ENCODE peak calls at places on chromosome 1, in six cellular contexts. A, U, Z, C, I and M are unnamed samples.

GRCh38 chr1:89527750-89528381 is 3.2 kb downstream of the LRRC8B start:
- DNase-seq in A (no peak), U (no peak), Z (no peak), C (no peak), I (no peak), M (no peak)

GRCh38 chr1:93708734-93709481 is 27.3 kb upstream of the BCAR3 start:
- DNase-seq in A (peak; percentile 33), U (no peak), Z (no peak), C (no peak), I (no peak), M (no peak)

GRCh38 chr1:155188268-155188667 is 14.6 kb downstream of the TRIM46 start:
- DNase-seq in A (no peak), U (no peak), Z (no peak), C (no peak), I (no peak), M (no peak)

GRCh38 chr1:219567341-219567947 is 45.5 kb downstream of the ZC3H11B start:
- DNase-seq in A (peak; percentile 71), U (no peak), Z (no peak), C (no peak), I (no peak), M (no peak)

GRCh38 chr1:199700551-199700950 is 327.0 kb upstream of the NR5A2 start:
- DNase-seq in A (no peak), U (no peak), Z (no peak), C (no peak), I (no peak), M (no peak)

GRCh38 chr1:41160498-41161110 is 81.5 kb downstream of the SCMH1 start:
- DNase-seq in A (no peak), U (no peak), Z (no peak), C (no peak), I (no peak), M (no peak)

GRCh38 chr1:33339413-33339812 is 18.5 kb upstream of the A3GALT2 start:
- DNase-seq in A (no peak), U (no peak), Z (no peak), C (no peak), I (no peak), M (no peak)

GRCh38 chr1:168709407-168709891 is 19.6 kb downstream of the DPT start:
- DNase-seq in A (peak; percentile 4), U (no peak), Z (no peak), C (peak; percentile 36), I (no peak), M (no peak)

GRCh38 chr1:175591083-175591743 is 152.2 kb downstream of the TNR start:
- DNase-seq in A (no peak), U (no peak), Z (no peak), C (no peak), I (peak; percentile 62), M (no peak)

GRCh38 chr1:241848680-241849344 is 808 bp downstream of the EXO1 start:
- DNase-seq in A (no peak), U (no peak), Z (no peak), C (no peak), I (no peak), M (no peak)

GRCh38 chr1:214126697-214127146 is 138.9 kb downstream of the PROX1 start:
- DNase-seq in A (no peak), U (no peak), Z (no peak), C (no peak), I (no peak), M (no peak)

GRCh38 chr1:5840551-5840914 is 151.7 kb downstream of the NPHP4 start:
- DNase-seq in A (no peak), U (no peak), Z (no peak), C (no peak), I (no peak), M (no peak)

GRCh38 chr1:61293197-61293596 is 210.8 kb downstream of the NFIA start:
- DNase-seq in A (no peak), U (no peak), Z (no peak), C (no peak), I (no peak), M (no peak)

GRCh38 chr1:94236630-94237290 is 624 bp downstream of the ARHGAP29 start:
- DNase-seq in A (peak; percentile 50), U (no peak), Z (no peak), C (no peak), I (peak; percentile 36), M (no peak)

GRCh38 chr1:11984559-11984958 is 4.3 kb downstream of the MFN2 start:
- DNase-seq in A (no peak), U (no peak), Z (no peak), C (no peak), I (no peak), M (no peak)

GRCh38 chr1:235253219-235253640 is 74.7 kb downstream of the ARID4B start:
- DNase-seq in A (peak; percentile 72), U (peak; percentile 42), Z (peak; percentile 45), C (peak; percentile 59), I (peak; percentile 68), M (no peak)

GRCh38 chr1:200625381-200625824 is 4.9 kb upstream of the KIF14 start:
- DNase-seq in A (peak; percentile 56), U (no peak), Z (no peak), C (no peak), I (no peak), M (no peak)

GRCh38 chr1:30787856-30788495 is 30.4 kb upstream of the LAPTM5 start:
- DNase-seq in A (no peak), U (no peak), Z (no peak), C (no peak), I (no peak), M (no peak)

GRCh38 chr1:27011058-27011764 is 1.4 kb downstream of the TENT5B start:
- DNase-seq in A (peak; percentile 88), U (no peak), Z (no peak), C (peak; percentile 83), I (no peak), M (no peak)

GRCh38 chr1:24875257-24875656 is 54.8 kb downstream of the RUNX3 start:
- DNase-seq in A (no peak), U (no peak), Z (no peak), C (no peak), I (no peak), M (peak; percentile 58)

GRCh38 chr1:93716163-93716562 is 34.5 kb upstream of the BCAR3 start:
- DNase-seq in A (no peak), U (no peak), Z (no peak), C (no peak), I (no peak), M (no peak)

GRCh38 chr1:234768569-234769283 is 158.7 kb upstream of the IRF2BP2 start:
- DNase-seq in A (no peak), U (no peak), Z (peak; percentile 45), C (no peak), I (no peak), M (no peak)

GRCh38 chr1:164682570-164682969 is 123.6 kb downstream of the PBX1 start:
- DNase-seq in A (no peak), U (no peak), Z (no peak), C (no peak), I (no peak), M (no peak)

GRCh38 chr1:23957096-23957495 is 2.5 kb upstream of the PNRC2 start:
- DNase-seq in A (no peak), U (no peak), Z (no peak), C (no peak), I (peak; percentile 48), M (no peak)

GRCh38 chr1:212860713-212861581 is 2.9 kb downstream of the FLVCR1 start:
- DNase-seq in A (peak; percentile 52), U (no peak), Z (no peak), C (peak; percentile 6), I (no peak), M (no peak)

GRCh38 chr1:211711313-211711712 is 35.9 kb upstream of the NEK2 start:
- DNase-seq in A (no peak), U (no peak), Z (no peak), C (no peak), I (no peak), M (no peak)

GRCh38 chr1:208225954-208226937 is 17.9 kb downstream of the PLXNA2 start:
- DNase-seq in A (no peak), U (no peak), Z (no peak), C (no peak), I (no peak), M (no peak)

GRCh38 chr1:42359466-42359865 is 21.1 kb upstream of the RIMKLA start:
- DNase-seq in A (no peak), U (no peak), Z (no peak), C (no peak), I (no peak), M (no peak)

GRCh38 chr1:211632117-211632807 is 43.2 kb downstream of the NEK2 start:
- DNase-seq in A (no peak), U (no peak), Z (no peak), C (no peak), I (no peak), M (no peak)

GRCh38 chr1:901108-901859 is 22.4 kb upstream of the SAMD11 start:
- DNase-seq in A (no peak), U (no peak), Z (no peak), C (no peak), I (no peak), M (no peak)